ENCODE peak calls at places on chromosomes 2 and 18, in ten cellular contexts. R is neuronal stem cell; K is HCT116; M is NCI-H82; E is astrocyte; J is stomach; C is stimulated activated CD4-positive, alpha-beta T cell treated with anti-CD3 and anti-CD28 coated beads, Interleukin-4, amount 100 ng/mL, for 24 hours; L is NCI-H1092; H is activated CD4-positive, CD25-positive, alpha-beta regulatory T cell; U is midbrain. Y is an unnamed sample.

GRCh38 chr2:74772071-74772470 is 61.9 kb upstream of the HK2 start:
- DNase-seq in R (no peak), K (no peak), M (no peak), E (no peak), J (no peak), C (no peak), L (no peak), H (no peak), U (no peak), Y (no peak)

GRCh38 chr2:181411105-181411849 is 45.9 kb upstream of the ITGA4 start:
- DNase-seq in R (peak), K (no peak), M (peak), E (no peak), J (no peak), C (no peak), L (peak), H (no peak), U (no peak), Y (no peak)

GRCh38 chr2:112938904-112939303 is 27.9 kb downstream of the IL37 start:
- DNase-seq in R (no peak), K (peak), M (no peak), E (peak), J (peak), C (no peak), L (no peak), H (no peak), U (no peak), Y (peak)

GRCh38 chr2:65142515-65142914 is 12.6 kb upstream of the RAB1A start:
- DNase-seq in R (no peak), K (no peak), M (peak), E (no peak), J (no peak), C (no peak), L (no peak), H (no peak), U (peak), Y (no peak)

GRCh38 chr18:42545825-42546224 is 569.7 kb downstream of the RIT2 start:
- DNase-seq in R (no peak), K (no peak), M (no peak), E (peak), J (no peak), C (no peak), L (no peak), H (no peak), U (no peak), Y (peak)

GRCh38 chr18:31920326-31920725 is 22.6 kb downstream of the TRAPPC8 start:
- DNase-seq in R (no peak), K (no peak), M (no peak), E (no peak), J (no peak), C (no peak), L (no peak), H (no peak), U (no peak), Y (no peak)

GRCh38 chr2:82344670-82345069 is 2040.1 kb upstream of the LRRTM1 start:
- DNase-seq in R (no peak), K (no peak), M (peak), E (no peak), J (no peak), C (no peak), L (no peak), H (no peak), U (no peak), Y (no peak)

GRCh38 chr2:12890071-12890470 is 173.3 kb downstream of the TRIB2 start:
- DNase-seq in R (no peak), K (no peak), M (no peak), E (no peak), J (no peak), C (no peak), L (no peak), H (no peak), U (no peak), Y (no peak)

GRCh38 chr2:175037941-175038340 is 32.8 kb upstream of the CHN1 start:
- DNase-seq in R (no peak), K (no peak), M (no peak), E (no peak), J (no peak), C (no peak), L (no peak), H (no peak), U (no peak), Y (no peak)

GRCh38 chr2:239396881-239397681 is 3.7 kb downstream of the HDAC4 start:
- DNase-seq in R (no peak), K (no peak), M (no peak), E (no peak), J (peak), C (peak), L (no peak), H (no peak), U (no peak), Y (no peak)

GRCh38 chr2:64641585-64641984 is 12.1 kb downstream of the SERTAD2 start:
- DNase-seq in R (no peak), K (no peak), M (peak), E (no peak), J (no peak), C (no peak), L (no peak), H (no peak), U (no peak), Y (no peak)

GRCh38 chr2:98253461-98254073 is 92.7 kb upstream of the CNGA3 start:
- DNase-seq in R (no peak), K (no peak), M (no peak), E (peak), J (no peak), C (no peak), L (no peak), H (no peak), U (no peak), Y (no peak)

GRCh38 chr2:43210467-43211303 is 15.7 kb downstream of the ZFP36L2 start:
- DNase-seq in R (no peak), K (no peak), M (no peak), E (no peak), J (peak), C (peak), L (no peak), H (no peak), U (no peak), Y (no peak)

GRCh38 chr2:18180031-18180610 is 301.7 kb downstream of the KCNS3 start:
- DNase-seq in R (no peak), K (no peak), M (no peak), E (no peak), J (no peak), C (no peak), L (no peak), H (no peak), U (no peak), Y (no peak)

GRCh38 chr2:225465827-225466226 is 66.3 kb downstream of the NYAP2 start:
- DNase-seq in R (no peak), K (no peak), M (no peak), E (no peak), J (no peak), C (no peak), L (no peak), H (no peak), U (no peak), Y (no peak)